ENCODE peak calls at places on chromosomes 11 and 22, in six cellular contexts. J is HepG2, P is endothelial cell of umbilical vein, A is A549, C is K562, U is GM12878. E is an unnamed sample.

GRCh38 chr11:12052676-12053605 is 44.5 kb upstream of the DKK3 start:
- DNase-seq in U (no peak), P (no peak), A (no peak), C (no peak), J (no peak), E (no peak)

GRCh38 chr11:114308689-114309089 is 12.5 kb downstream of the NNMT start:
- DNase-seq in J (no peak), C (no peak), U (no peak), A (no peak), P (no peak), E (peak; percentile 17)

GRCh38 chr11:110070176-110070575 is 23.0 kb upstream of the ZC3H12C start:
- DNase-seq in J (no peak), P (no peak), A (no peak), C (no peak), U (no peak), E (no peak)

GRCh38 chr11:123139206-123139605 is 55.8 kb downstream of the CLMP start:
- DNase-seq in C (no peak), P (no peak), U (no peak), J (no peak), A (no peak), E (peak; percentile 69)

GRCh38 chr22:29830585-29830984 is 7.5 kb downstream of the ASCC2 start:
- DNase-seq in P (no peak), A (no peak), J (no peak), C (no peak), U (no peak), E (no peak)

GRCh38 chr11:62105611-62106245 is 18.1 kb upstream of the INCENP start:
- DNase-seq in U (no peak), J (no peak), A (no peak), P (no peak), C (no peak), E (no peak)

GRCh38 chr11:118892515-118892914 is 8.8 kb downstream of the CXCR5 start:
- DNase-seq in P (no peak), A (no peak), C (peak; percentile 39), J (no peak), U (no peak), E (no peak)

GRCh38 chr11:6333112-6333511 is 12.8 kb upstream of the CAVIN3 start:
- DNase-seq in J (no peak), C (no peak), A (no peak), P (no peak), U (no peak), E (no peak)

DNA sequence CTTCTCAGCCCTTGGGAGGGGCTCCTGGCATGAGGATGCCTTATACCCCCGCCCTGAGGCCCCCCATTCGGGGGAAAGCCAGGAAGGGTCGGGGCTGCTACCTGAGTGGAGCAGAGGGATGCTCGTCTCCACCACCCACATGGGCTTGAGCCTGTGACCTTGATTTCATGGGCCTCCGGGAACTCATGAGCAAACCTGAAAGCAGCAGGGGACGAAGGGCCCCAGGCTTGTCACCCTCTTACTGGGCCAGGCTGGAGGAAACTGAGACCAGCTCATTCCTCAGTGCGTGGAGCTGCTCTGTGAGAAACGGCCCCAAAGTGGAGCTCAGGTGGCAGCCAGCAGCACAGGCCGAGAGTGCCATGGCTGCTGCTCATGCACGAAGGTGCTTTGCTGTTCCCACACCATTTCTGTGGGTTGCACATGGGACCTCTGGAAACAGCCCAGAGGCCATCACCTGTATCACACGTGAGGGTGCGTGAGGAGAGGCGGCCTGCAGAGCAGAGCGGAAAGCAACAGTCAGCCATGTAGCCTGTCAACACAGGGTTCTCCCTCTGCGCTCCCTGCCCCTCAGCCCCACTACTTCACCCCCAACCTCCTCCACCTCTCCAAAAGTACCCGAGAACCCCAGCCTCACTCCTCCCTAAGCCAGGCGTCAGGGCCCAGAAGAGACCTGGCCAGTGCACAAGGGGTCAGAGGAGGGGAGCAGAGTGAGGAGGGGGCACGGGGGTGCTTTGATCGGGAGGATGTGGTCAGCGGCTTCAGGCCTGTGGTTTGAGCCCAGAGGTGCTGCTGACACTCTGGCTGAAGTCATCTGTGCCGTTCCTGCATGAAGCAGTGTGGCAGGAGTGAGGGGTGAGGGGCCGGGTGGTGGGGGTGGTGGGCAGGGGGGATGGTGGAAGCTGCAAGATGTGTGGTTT is 14.2 kb upstream of the IL2RB start:
- DNase-seq in C (no peak), J (no peak), A (no peak), U (peak; percentile 90), P (no peak), E (peak; percentile 78)
- TF ChIP-seq MYC in C (no peak), J (no peak), A (no peak), U (no peak), P (no peak), E (no peak)

GRCh38 chr11:34916014-34916809 is at the start of the genes APIP and PDHX:
- DNase-seq in U (peak; percentile 92), P (peak; percentile 98), J (peak; percentile 94), A (peak; percentile 90), C (peak; percentile 98), E (peak; percentile 99)

GRCh38 chr11:34921156-34921555 is 4.7 kb downstream of the PDHX start:
- DNase-seq in C (no peak), P (no peak), U (no peak), J (no peak), A (no peak), E (no peak)

GRCh38 chr11:34915136-34916013 is 804 bp downstream of the APIP start:
- DNase-seq in P (no peak), J (no peak), C (no peak), U (no peak), A (peak; percentile 8), E (peak; percentile 40)

DNA sequence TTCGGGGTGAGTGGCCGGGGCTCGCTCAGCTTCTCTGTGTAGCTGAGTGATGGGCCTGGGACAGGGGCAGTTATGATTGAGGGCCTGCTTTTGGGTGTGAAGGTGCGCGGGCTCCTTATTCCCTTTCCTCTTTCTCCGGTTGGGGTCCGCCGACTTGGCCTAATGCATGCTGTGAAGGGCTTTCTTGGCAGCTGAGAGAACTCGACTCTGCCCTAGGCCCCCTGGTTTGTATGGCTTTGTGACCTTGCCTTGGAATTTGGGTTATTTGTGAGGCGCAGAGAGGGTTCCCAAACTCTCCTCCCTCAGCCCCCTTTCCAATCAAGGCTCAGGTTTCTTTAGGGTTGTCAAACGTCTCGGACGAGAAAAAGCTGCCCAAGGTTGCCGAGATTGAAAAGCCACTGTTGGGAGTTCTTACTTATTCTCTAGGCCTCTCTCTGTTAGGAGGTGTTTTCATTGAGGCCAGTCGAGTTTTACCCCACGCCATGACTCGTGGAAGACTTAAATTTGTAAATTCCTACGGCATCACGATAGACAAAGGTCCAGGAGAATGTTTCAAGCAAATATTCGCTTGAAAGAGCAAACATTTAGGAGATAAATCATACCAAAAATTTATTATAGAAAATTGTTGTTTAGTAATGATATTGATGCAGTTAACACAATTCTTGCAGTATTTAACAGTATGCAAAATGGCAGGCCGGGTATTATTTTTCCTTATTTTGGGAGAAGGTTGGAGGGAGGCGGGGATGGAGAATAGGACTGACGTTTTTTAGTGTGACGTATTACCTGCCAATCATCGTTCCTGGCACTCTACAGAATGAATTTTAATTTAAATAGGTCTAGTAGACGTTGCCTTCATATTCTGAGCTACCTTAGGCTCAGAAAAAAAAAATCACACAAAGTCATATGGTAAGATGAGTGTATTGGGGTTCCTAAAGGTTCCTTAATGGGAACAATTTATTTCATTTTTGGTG is 677 bp downstream of the PDHX start:
- DNase-seq in J (no peak), A (peak; percentile 8), P (peak; percentile 28), C (no peak), U (no peak), E (no peak)
- TF ChIP-seq CTCF in J (no peak), A (no peak), P (no peak), C (no peak), U (no peak), E (no peak)

GRCh38 chr11:2521681-2522630 is 77.1 kb downstream of the KCNQ1 start:
- DNase-seq in C (no peak), P (no peak), J (no peak), U (no peak), A (no peak), E (no peak)

GRCh38 chr11:2524446-2525165 is 79.8 kb downstream of the KCNQ1 start:
- DNase-seq in U (no peak), P (no peak), J (no peak), A (no peak), C (no peak), E (no peak)

GRCh38 chr11:2523821-2524391 is 79.1 kb downstream of the KCNQ1 start:
- DNase-seq in A (no peak), U (no peak), J (no peak), P (no peak), C (no peak), E (no peak)

GRCh38 chr11:2521081-2521480 is 76.3 kb downstream of the KCNQ1 start:
- DNase-seq in U (no peak), J (no peak), P (no peak), A (no peak), C (no peak), E (no peak)

GRCh38 chr11:2522636-2523255 is 77.9 kb downstream of the KCNQ1 start:
- DNase-seq in C (no peak), J (no peak), U (no peak), A (no peak), P (no peak), E (no peak)
- TF ChIP-seq MYC in C (no peak), J (no peak), U (no peak), A (no peak), P (no peak), E (no peak)

GRCh38 chr11:59243633-59244032 is 30.9 kb upstream of the MPEG1 start:
- DNase-seq in U (no peak), C (no peak), P (no peak), A (no peak), J (no peak), E (no peak)

GRCh38 chr11:59249535-59249934 is 36.8 kb upstream of the MPEG1 start:
- DNase-seq in C (no peak), P (no peak), A (no peak), U (no peak), J (no peak), E (no peak)

GRCh38 chr11:59253001-59253400 is 40.3 kb upstream of the MPEG1 start:
- DNase-seq in C (no peak), A (no peak), J (no peak), P (no peak), U (no peak), E (no peak)

DNA sequence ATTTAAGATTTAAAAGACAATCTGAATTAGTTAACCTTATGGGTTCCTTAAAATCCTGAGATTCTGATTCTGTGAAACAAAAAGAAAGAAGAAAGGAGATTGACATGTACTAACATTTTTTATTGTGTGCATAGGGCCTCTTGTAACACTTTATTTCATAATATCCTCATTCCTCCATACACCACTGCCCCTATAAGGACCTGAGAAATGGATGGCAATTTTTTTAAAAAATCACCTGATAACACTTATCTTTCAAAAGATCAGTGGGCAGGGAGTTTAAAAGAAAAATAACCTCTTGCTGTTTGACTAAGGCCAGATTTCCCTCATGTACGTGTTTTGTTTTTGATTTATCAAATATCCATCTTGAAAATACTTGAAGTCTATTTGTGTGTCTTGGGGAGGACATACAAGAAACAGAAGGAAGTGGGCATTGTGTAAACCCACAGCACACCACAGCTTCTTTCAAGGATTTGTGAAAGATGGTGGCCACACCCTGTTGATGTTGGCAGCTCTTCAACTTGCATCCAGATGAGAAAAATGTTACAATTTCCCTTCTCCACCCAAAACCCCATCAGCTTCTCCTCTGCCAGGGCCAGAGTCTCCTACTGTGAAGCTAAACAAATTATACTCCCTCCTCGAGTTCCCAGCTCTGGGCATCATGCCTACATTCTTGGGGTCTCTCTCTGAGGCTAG is 35.0 kb upstream of the MPEG1 start:
- DNase-seq in J (no peak), C (no peak), U (no peak), P (no peak), A (no peak), E (no peak)
- TF ChIP-seq CTCF in J (no peak), C (no peak), U (no peak), P (no peak), A (no peak), E (no peak)